ENCODE peak calls at places on chromosomes 6 and 20, in four cellular contexts. D is bronchial epithelial cell, V is fibroblast of mammary gland, M is epithelial cell of esophagus. P is an unnamed sample.

GRCh38 chr20:59242714-59243626 is 57.4 kb upstream of the EDN3 start:
- DNase-seq in D (no peak), V (no peak), M (no peak), P (no peak)

GRCh38 chr6:32941412-32941784 is 570 bp upstream of the HLA-DMB start:
- DNase-seq in D (no peak), V (no peak), M (no peak), P (no peak)

GRCh38 chr6:125296461-125296860 is 5.3 kb downstream of the HDDC2 start:
- DNase-seq in D (no peak), V (peak), M (no peak), P (no peak)

GRCh38 chr6:117496383-117496990 is 14.0 kb downstream of the DCBLD1 start:
- DNase-seq in D (peak), V (peak), M (peak), P (no peak)

GRCh38 chr6:150241751-150242150 is 98.9 kb downstream of the PPP1R14C start:
- DNase-seq in D (no peak), V (no peak), M (no peak), P (no peak)

GRCh38 chr20:18790787-18791186 is 22.8 kb upstream of the SCP2D1 start:
- DNase-seq in D (no peak), V (no peak), M (no peak), P (no peak)

GRCh38 chr6:39003072-39003471 is 45.5 kb upstream of the GLP1R start:
- DNase-seq in D (peak), V (no peak), M (peak), P (no peak)

GRCh38 chr20:29689411-29690225 is 1567.8 kb upstream of the DEFB115 start:
- DNase-seq in D (no peak), V (peak), M (no peak), P (no peak)

GRCh38 chr6:21922086-21922485 is 328.5 kb downstream of the SOX4 start:
- DNase-seq in D (peak), V (no peak), M (peak), P (no peak)

GRCh38 chr6:7590918-7591302 is 912 bp downstream of the SNRNP48 start:
- DNase-seq in D (no peak), V (peak), M (peak), P (no peak)

GRCh38 chr20:32360333-32360634 is 2.2 kb downstream of the ASXL1 start:
- DNase-seq in D (no peak), V (no peak), M (no peak), P (no peak)

GRCh38 chr20:1371235-1371782 is 21.5 kb downstream of the FKBP1A start:
- DNase-seq in D (no peak), V (peak), M (no peak), P (no peak)

GRCh38 chr20:22438346-22438745 is 146.0 kb downstream of the FOXA2 start:
- DNase-seq in D (no peak), V (no peak), M (no peak), P (no peak)

GRCh38 chr20:22442318-22442717 is 142.1 kb downstream of the FOXA2 start:
- DNase-seq in D (no peak), V (no peak), M (no peak), P (no peak)

GRCh38 chr20:22437354-22437753 is 147.0 kb downstream of the FOXA2 start:
- DNase-seq in D (no peak), V (no peak), M (no peak), P (no peak)

DNA sequence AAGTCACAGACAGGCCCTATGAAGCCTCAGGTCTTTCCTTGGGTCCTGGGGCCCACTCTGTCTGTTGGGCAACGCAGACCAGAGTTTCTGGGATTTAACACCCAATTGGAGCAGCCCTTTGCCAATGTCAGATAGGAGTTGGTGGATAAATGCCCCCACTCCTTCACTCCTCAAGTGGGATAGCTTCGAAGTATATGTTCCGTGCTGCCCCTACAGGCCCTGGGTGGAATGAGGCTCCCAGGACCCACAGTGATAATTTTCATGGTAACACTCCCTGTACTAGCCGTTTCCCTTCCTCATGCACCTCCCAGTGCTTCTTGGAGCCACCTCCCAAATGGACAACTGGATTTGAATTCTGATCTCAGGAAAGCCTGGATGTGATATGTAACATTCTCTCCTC is 145.4 kb downstream of the FOXA2 start:
- DNase-seq in D (no peak), V (no peak), M (no peak), P (no peak)
- TF ChIP-seq CTCF in D (peak), V (peak), M (peak), P (peak)

GRCh38 chr6:134437376-134437775 is 119.5 kb upstream of the SGK1 start:
- DNase-seq in D (peak), V (peak), M (peak), P (no peak)
- TF ChIP-seq CTCF in D (peak), V (peak), M (no peak), P (no peak)

GRCh38 chr6:23077797-23078196 is 508.4 kb downstream of the HDGFL1 start:
- DNase-seq in D (no peak), V (no peak), M (no peak), P (no peak)
- TF ChIP-seq CTCF in D (no peak), V (no peak), M (no peak), P (no peak)

DNA sequence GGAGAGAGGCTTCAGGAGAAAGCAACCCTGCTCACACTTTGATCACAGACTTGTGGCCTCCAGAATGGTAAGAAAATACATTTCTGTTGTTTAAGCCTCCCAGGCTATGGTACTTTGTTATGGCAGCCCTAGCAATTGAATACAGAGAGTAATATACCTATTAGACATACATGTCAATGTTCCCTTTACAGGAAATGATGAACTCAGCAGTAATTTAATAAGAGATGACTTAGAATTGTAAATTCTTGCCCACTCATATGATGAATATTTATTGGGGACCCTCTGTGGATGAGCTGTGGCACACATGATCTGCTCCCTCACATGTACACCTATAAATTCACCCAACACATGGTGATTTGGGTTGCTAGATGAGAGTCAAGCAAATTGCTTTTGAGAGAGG is 20.4 kb upstream of the FOXA2 start:
- DNase-seq in D (no peak), V (no peak), M (no peak), P (no peak)
- TF ChIP-seq CTCF in D (no peak), V (no peak), M (no peak), P (no peak)

GRCh38 chr20:9789136-9789535 is 49.7 kb downstream of the PAK5 start:
- DNase-seq in D (no peak), V (no peak), M (no peak), P (no peak)
- TF ChIP-seq CTCF in D (no peak), V (no peak), M (no peak), P (no peak)

GRCh38 chr6:138129190-138129589 is 22.0 kb upstream of the PERP start:
- DNase-seq in D (no peak), V (no peak), M (no peak), P (no peak)

GRCh38 chr6:138128096-138128495 is 20.9 kb upstream of the PERP start:
- DNase-seq in D (no peak), V (no peak), M (no peak), P (no peak)

GRCh38 chr6:138124096-138124495 is 16.9 kb upstream of the PERP start:
- DNase-seq in D (no peak), V (no peak), M (no peak), P (no peak)
- TF ChIP-seq CTCF in D (no peak), V (no peak), M (no peak), P (no peak)

GRCh38 chr20:24851346-24852019 is 97.6 kb upstream of the CST7 start:
- DNase-seq in D (no peak), V (no peak), M (no peak), P (no peak)

GRCh38 chr20:24850206-24850605 is 98.9 kb upstream of the CST7 start:
- DNase-seq in D (no peak), V (no peak), M (no peak), P (no peak)

GRCh38 chr20:24859539-24859938 is 89.5 kb upstream of the CST7 start:
- DNase-seq in D (no peak), V (no peak), M (no peak), P (no peak)

DNA sequence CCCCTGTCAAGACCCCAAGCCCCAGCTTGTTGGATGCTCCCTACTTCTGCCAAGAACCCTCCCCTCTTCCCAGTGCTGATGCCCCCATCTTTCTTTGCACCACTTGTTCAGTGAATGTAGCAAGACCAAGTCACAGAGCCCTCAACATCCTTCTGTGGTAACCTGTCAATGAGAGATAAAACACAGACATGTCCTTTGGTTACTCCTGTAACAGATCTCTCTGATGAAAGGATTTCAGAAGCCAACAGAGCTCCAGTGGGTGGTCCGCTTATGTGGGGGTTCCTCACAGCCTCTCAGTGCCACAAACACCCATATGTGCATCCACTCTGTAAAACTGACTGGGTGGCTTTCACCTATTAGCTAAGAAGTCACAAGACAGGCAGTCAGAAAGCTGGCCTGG is 93.2 kb upstream of the CST7 start:
- DNase-seq in D (no peak), V (no peak), M (no peak), P (no peak)
- TF ChIP-seq CTCF in D (no peak), V (no peak), M (no peak), P (no peak)